ENCODE peak calls at places on chromosomes 16 and 17, in eight cellular contexts. S is Caco-2, L is fibroblast of pulmonary artery, T is mammary epithelial cell, R is nephron progenitor cell, F is MCF 10A, A is B cell, J is left ventricle myocardium inferior. I is an unnamed sample.

GRCh38 chr17:62757518-62757951 is 50.6 kb downstream of the MARCHF10 start:
- DNase-seq in J (no peak), F (no peak), T (no peak), R (peak), L (peak), S (no peak), A (no peak), I (no peak)

GRCh38 chr17:49842846-49843245 is 5.0 kb downstream of the TAC4 start:
- DNase-seq in J (no peak), F (no peak), S (no peak), T (no peak), A (no peak), R (no peak), L (no peak), I (no peak)

GRCh38 chr16:86424413-86424812 is 85.9 kb upstream of the FOXF1 start:
- DNase-seq in T (no peak), L (no peak), J (no peak), S (no peak), A (no peak), R (no peak), F (no peak), I (no peak)

GRCh38 chr17:38867179-38867994 is 2.5 kb upstream of the LASP1 start:
- DNase-seq in J (peak), R (peak), F (peak), S (peak), A (no peak), L (peak), T (peak), I (no peak)

GRCh38 chr16:4931381-4931780 is 5.6 kb downstream of the PPL start:
- DNase-seq in A (no peak), L (no peak), R (no peak), T (no peak), J (no peak), F (no peak), S (no peak), I (no peak)

GRCh38 chr17:72972263-72972951 is 120.1 kb downstream of the SLC39A11 start:
- DNase-seq in F (no peak), R (no peak), A (no peak), T (no peak), L (no peak), J (no peak), S (no peak), I (no peak)

GRCh38 chr17:15157051-15157450 is 108.1 kb downstream of the PMP22 start:
- DNase-seq in J (no peak), A (no peak), T (no peak), L (peak), S (no peak), R (no peak), F (peak), I (no peak)

GRCh38 chr17:42334667-42335066 is 46.4 kb downstream of the STAT5A start:
- DNase-seq in J (no peak), S (no peak), L (no peak), R (no peak), F (no peak), A (no peak), T (no peak), I (no peak)

GRCh38 chr16:72434159-72434558 is 262.2 kb upstream of the PMFBP1 start:
- DNase-seq in L (peak), T (peak), A (no peak), J (no peak), S (no peak), F (peak), R (no peak), I (no peak)

GRCh38 chr16:88014201-88014781 is 63.1 kb downstream of the BANP start:
- DNase-seq in J (no peak), A (no peak), F (no peak), T (no peak), L (peak), S (peak), R (no peak), I (no peak)

GRCh38 chr16:4663756-4664465 is 29.5 kb upstream of the NUDT16L1 start:
- DNase-seq in S (no peak), J (peak), L (peak), R (no peak), T (no peak), F (no peak), A (no peak), I (peak)

GRCh38 chr16:53732296-53732929 is 28.5 kb downstream of the FTO start:
- DNase-seq in L (peak), T (no peak), F (no peak), J (no peak), R (no peak), S (peak), A (no peak), I (no peak)

DNA sequence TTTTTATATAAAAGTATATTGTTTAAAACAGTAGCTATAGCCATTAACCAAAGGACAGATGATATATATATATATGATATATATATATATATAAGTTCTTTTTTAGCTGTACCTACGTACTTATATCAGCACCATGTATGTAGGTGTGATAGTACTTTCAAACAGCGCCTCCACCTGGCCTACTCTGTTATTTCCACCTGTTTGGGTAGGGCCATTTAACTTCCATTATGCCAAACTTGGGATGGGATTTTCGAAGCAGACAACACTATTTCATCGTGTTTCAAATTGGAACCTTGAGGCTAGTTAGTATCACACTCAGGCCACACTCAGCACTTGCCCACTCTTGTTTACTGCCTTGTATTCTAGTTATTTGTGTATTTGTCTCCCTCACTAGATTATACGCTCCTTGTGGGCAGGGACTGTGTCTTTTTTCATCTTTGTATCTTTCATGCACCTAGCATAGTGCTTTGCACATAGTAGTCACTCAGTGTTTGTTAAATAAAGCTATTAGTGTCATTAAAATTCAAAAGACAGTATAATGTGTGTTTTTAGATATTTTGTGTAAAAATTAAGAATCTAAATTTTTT is 11.8 kb upstream of the CLTC start:
- DNase-seq in A (no peak), F (peak), T (no peak), L (no peak), J (no peak), R (peak), S (no peak), I (no peak)
- TF ChIP-seq CTCF in A (peak), F (peak), T (peak), L (peak), J (no peak), R (no peak), S (peak), I (peak)

DNA sequence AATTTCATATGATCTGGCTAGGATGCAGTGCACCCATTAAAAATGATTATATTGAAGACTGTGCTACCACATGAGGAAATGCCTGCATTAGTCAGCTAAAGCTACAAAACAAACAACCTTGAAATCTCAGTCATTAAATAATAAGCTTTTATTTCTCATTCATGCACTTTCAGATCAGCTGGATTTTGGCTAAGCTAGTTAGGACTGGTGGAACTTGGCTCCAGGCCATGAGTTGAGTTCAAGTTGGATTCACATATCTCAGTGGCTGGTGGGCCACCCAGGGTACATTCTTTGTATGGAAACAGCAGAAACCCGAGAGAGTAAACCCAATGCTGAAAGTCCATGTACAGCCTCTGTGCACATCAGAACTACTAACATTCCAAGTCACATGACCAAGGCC is 6.4 kb upstream of the SLFN12L start:
- DNase-seq in L (no peak), T (no peak), S (no peak), F (no peak), J (no peak), R (no peak), A (no peak), I (no peak)
- TF ChIP-seq CTCF in L (no peak), T (no peak), S (no peak), F (no peak), J (no peak), R (no peak), A (no peak), I (no peak)

DNA sequence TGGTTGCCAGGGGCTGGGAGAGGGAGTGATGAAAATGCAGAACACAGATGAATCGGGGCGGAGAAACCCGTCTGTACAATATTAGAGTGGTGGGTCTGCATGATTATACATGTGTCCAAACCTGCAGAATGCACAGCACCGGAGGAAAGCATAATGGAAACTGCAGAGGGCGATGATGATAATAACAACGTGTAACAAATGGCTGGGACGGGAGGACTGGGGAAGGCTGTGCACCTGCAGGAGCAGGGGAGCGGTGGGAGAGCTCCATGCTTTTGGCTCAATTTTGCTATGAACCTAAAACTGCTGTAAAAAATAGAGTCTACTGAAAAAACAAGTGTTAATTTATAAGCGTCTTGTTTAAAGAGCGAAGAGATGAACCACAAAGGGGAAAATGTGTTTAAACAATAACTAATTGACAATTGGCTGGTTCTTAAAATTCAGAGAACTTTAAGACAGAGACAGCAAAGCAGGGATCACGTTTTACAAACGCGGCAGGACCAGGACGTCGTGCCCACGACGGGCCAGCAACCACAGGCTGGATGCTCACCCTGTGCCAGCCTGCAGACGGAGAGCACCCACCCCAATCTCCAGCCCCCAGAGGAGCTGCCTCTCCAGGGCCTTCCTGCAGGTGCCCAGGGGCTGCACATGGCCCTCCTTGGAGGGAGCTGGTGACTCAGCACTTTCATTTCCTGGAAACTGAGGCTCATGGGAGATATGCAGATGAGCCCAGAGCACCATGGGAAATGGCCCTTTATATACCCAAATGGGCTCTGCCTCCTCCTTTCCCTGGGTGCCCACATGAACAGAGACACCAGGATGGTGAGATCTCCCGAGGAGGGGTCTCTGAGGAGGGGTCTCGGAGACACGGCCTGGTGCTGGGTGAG is at the start of gene TEX19:
- DNase-seq in R (no peak), T (no peak), L (no peak), J (no peak), F (peak), A (no peak), S (peak), I (no peak)
- TF ChIP-seq CTCF in R (no peak), T (no peak), L (no peak), J (no peak), F (no peak), A (no peak), S (no peak), I (no peak)

DNA sequence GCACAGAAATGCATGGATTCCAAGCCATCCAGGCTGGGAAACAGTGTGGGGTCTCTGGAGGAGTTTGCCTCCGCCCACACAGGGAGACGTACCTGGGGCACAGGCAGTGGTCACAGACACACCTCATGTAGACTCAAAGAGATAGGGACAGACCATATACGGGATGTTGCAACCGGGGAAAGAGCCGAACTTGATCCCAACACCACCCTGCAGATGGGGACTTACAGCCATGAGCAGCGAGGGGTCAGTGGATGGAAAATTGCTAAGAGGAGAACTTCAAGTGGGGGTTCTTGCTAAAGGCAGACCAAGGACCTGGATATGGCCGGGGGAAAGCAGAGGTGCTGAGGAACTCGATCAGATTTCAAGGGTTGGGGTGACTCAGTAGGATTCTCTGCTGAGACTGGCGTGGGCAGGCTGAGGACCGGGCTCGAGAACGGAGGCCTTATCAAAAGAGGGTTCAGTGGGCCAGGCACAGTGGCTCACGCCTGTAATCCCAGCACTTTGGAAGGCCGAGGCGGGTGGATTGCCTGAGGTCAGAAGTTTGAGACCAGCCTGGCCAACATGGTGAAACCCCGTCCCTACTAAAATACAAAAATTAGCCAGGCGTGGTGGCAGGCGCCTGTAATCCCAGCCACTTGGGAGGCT is 12.0 kb upstream of the DNAH17 start:
- DNase-seq in F (no peak), T (no peak), L (no peak), S (no peak), R (no peak), A (no peak), J (no peak), I (no peak)
- TF ChIP-seq CTCF in F (no peak), T (no peak), L (no peak), S (no peak), R (no peak), A (no peak), J (no peak), I (no peak)

DNA sequence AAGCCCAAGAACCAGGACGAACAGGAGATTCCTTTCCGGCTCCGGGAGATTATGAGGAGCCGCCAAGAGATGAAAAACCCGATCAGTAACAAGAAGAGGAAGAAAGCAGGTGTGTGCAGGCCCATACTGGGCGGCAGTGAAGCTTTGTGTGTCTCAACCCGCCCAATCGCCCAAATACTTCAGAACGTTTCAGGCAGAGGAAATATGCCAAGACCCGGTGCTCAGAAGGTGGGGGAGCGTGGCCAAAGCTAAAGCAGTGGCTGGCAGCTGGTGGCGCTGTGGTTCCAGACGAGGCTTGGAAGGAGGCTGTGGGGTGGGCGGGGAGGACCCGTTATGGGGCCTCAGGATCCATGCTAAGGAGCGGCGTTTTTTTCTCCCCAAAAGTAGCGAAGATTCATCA is 1.2 kb downstream of the CCDC137 start:
- DNase-seq in R (no peak), A (no peak), T (peak), L (no peak), J (no peak), F (peak), S (no peak), I (no peak)
- TF ChIP-seq CTCF in R (no peak), A (no peak), T (no peak), L (no peak), J (no peak), F (no peak), S (no peak), I (no peak)

GRCh38 chr16:83581082-83581481 is 226.7 kb upstream of the HSBP1 start:
- DNase-seq in J (no peak), L (no peak), R (no peak), A (no peak), S (no peak), F (no peak), T (no peak), I (no peak)

GRCh38 chr16:83581994-83582747 is 225.6 kb upstream of the HSBP1 start:
- DNase-seq in T (no peak), J (no peak), S (no peak), A (no peak), R (no peak), F (no peak), L (no peak), I (no peak)

GRCh38 chr16:83588070-83588469 is 219.7 kb upstream of the HSBP1 start:
- DNase-seq in F (no peak), R (no peak), J (no peak), S (no peak), A (no peak), L (no peak), T (peak), I (no peak)

GRCh38 chr16:83589576-83589975 is 218.2 kb upstream of the HSBP1 start:
- DNase-seq in F (no peak), T (no peak), S (no peak), A (no peak), J (no peak), R (no peak), L (no peak), I (no peak)

GRCh38 chr16:83586036-83586810 is 221.6 kb upstream of the HSBP1 start:
- DNase-seq in T (no peak), S (no peak), F (no peak), J (no peak), A (no peak), R (no peak), L (no peak), I (no peak)
- TF ChIP-seq CTCF in T (no peak), S (no peak), F (no peak), J (no peak), A (no peak), R (no peak), L (no peak), I (no peak)

GRCh38 chr16:17206712-17207111 is 264.0 kb downstream of the XYLT1 start:
- DNase-seq in S (no peak), R (no peak), T (no peak), L (no peak), F (no peak), J (no peak), A (no peak), I (no peak)
- TF ChIP-seq CTCF in S (no peak), R (no peak), T (peak), L (no peak), F (no peak), J (no peak), A (no peak), I (no peak)

DNA sequence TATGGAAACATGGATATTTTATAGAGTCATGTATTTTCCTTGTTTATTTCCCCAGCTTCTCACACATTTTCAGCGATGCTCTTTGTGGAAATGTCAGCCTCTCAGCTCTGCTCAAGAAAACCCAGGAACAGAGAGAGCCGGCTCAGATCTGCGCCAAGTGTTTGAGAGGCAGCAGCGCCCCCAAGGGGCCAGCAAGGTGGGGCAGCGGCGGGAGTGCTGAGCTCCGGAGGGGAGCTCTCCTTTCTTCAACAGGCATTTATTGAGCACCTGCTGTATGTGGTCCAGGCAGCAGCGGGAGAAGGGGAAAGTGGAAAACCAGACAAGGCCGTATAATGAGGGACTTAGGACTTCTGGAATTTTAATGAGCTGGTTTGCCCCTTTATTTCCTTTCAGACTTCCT is 421.1 kb upstream of the C16orf82 start:
- DNase-seq in S (no peak), A (no peak), J (no peak), T (no peak), R (peak), L (no peak), F (no peak), I (no peak)
- TF ChIP-seq CTCF in S (peak), A (no peak), J (peak), T (no peak), R (peak), L (no peak), F (no peak), I (peak)

DNA sequence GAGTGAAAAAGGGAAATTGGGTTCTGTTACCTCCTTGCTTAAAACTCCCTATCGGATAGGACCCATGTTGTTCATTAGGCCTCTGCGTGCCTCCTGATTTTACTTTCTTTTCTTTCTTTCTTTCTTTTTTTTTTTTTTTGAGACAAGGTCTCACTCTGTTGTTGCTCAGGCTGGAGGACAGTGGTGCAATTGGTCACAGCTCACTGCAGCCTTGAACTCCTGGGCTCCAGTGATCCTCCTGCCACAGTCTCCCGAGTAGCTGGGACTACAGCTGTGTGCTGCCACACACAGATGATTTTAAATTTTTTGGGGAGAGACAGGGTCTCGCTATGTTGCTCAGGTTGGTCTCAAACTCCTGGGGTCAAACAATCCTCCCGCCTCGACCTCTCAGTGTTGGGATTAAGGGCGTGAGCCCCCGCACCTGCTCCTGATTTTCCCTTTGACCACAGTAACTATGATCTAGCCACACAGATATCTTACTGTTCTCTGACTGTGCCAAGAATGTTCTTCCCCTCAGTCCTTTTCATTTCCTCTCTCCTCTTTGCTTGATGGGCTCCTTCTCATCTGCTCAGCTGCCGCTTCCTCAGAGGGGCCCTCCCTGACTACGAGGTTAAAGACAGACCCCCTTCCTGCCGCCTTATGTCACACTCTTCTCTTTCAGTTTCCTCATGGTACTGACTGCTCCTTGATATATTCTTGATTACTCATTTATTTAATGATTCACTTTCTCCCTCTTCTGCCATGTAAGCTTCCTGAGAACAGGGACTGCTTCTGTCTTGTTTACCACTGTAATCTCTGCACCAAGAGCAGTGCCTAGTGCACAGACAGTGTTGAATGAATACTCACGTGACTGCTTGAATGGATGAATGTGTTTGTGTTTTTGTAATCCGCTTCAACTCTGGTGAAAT is 44.3 kb downstream of the LCMT1 start:
- DNase-seq in T (peak), R (no peak), A (no peak), L (no peak), F (no peak), S (no peak), J (no peak), I (no peak)
- TF ChIP-seq CTCF in T (no peak), R (no peak), A (no peak), L (no peak), F (no peak), S (no peak), J (no peak), I (no peak)

I was measured in lower lobe of right lung.